ENCODE peak calls at places on chromosomes 3 and 15, in four cellular contexts. V is cardiac fibroblast, J is keratinocyte, P is transverse colon. F is an unnamed sample.

GRCh38 chr3:119276657-119277056 is 17.5 kb upstream of the ARHGAP31 start:
- DNase-seq in P (no peak), J (no peak), V (no peak), F (no peak)

GRCh38 chr15:89104172-89104564 is 15.9 kb downstream of the ABHD2 start:
- DNase-seq in P (no peak), V (no peak), J (no peak), F (no peak)

GRCh38 chr3:127350172-127351050 is 62.6 kb upstream of the PRR20G start:
- DNase-seq in J (no peak), P (no peak), V (no peak), F (no peak)

GRCh38 chr3:39237012-39237411 is 42.8 kb downstream of the CX3CR1 start:
- DNase-seq in P (no peak), J (no peak), V (no peak), F (no peak)

GRCh38 chr15:74318376-74319137 is 48.9 kb downstream of the CYP11A1 start:
- DNase-seq in J (no peak), P (no peak), V (peak; percentile 56), F (no peak)

GRCh38 chr3:37862219-37862711 is 585 bp downstream of the CTDSPL start:
- DNase-seq in J (no peak), V (peak; percentile 37), P (peak; percentile 55), F (no peak)

GRCh38 chr3:45923755-45924154 is 19.5 kb upstream of the CXCR6 start:
- DNase-seq in P (no peak), V (peak; percentile 41), J (no peak), F (no peak)

GRCh38 chr15:57429098-57429497 is 52.8 kb downstream of the CGNL1 start:
- DNase-seq in P (no peak), V (no peak), J (no peak), F (no peak)

GRCh38 chr3:149291178-149291577 is 42.3 kb downstream of the TM4SF18 start:
- DNase-seq in V (peak; percentile 41), J (no peak), P (no peak), F (peak; percentile 19)

GRCh38 chr3:190585771-190586630 is 72.1 kb downstream of the IL1RAP start:
- DNase-seq in V (peak; percentile 99), J (peak; percentile 83), P (no peak), F (no peak)

GRCh38 chr3:148280623-148281242 is 417.0 kb upstream of the AGTR1 start:
- DNase-seq in P (no peak), V (no peak), J (no peak), F (no peak)

GRCh38 chr3:146834917-146835316 is 229.8 kb upstream of the PLSCR5 start:
- DNase-seq in V (peak; percentile 18), P (no peak), J (no peak), F (no peak)

GRCh38 chr3:76561494-76562242 is 478.2 kb upstream of the ROBO2 start:
- DNase-seq in V (peak; percentile 10), J (no peak), P (no peak), F (peak; percentile 32)

GRCh38 chr3:122268257-122269024 is 56.6 kb upstream of the CSTA start:
- DNase-seq in V (no peak), J (no peak), P (no peak), F (no peak)

GRCh38 chr15:59306520-59307163 is 66.0 kb downstream of the MYO1E start:
- DNase-seq in V (peak; percentile 96), J (peak; percentile 41), P (no peak), F (no peak)

GRCh38 chr3:14461748-14462324 is 59.4 kb downstream of the SLC6A6 start:
- DNase-seq in V (peak; percentile 82), P (peak; percentile 72), J (no peak), F (no peak)

GRCh38 chr3:168395551-168395950 is 299.8 kb upstream of the GOLIM4 start:
- DNase-seq in P (no peak), J (no peak), V (no peak), F (no peak)

GRCh38 chr3:141949972-141950371 is 73.5 kb downstream of the ATP1B3 start:
- DNase-seq in P (no peak), J (no peak), V (no peak), F (no peak)

GRCh38 chr3:111763968-111764367 is 95.1 kb upstream of the PHLDB2 start:
- DNase-seq in J (no peak), P (no peak), V (peak; percentile 64), F (no peak)

GRCh38 chr3:75906555-75907112 is 121.3 kb upstream of the ZNF717 start:
- DNase-seq in P (no peak), V (peak; percentile 26), J (no peak), F (no peak)

GRCh38 chr3:156483426-156483825 is 71.5 kb downstream of the SSR3 start:
- DNase-seq in P (no peak), V (peak; percentile 86), J (peak; percentile 62), F (peak; percentile 14)
- H3K4me3 ChIP-seq in P (no peak overlapping the region), V (no peak overlapping the region), J (peak overlapping the region; percentile 35), F (no peak overlapping the region)

GRCh38 chr3:25456723-25457122 is 28.7 kb downstream of the RARB start:
- DNase-seq in P (no peak), V (no peak), J (no peak), F (no peak)

GRCh38 chr3:25454411-25454927 is 26.4 kb downstream of the RARB start:
- DNase-seq in V (peak; percentile 82), J (no peak), P (no peak), F (no peak)

GRCh38 chr3:25452185-25452584 is 24.1 kb downstream of the RARB start:
- DNase-seq in V (no peak), J (no peak), P (no peak), F (no peak)

GRCh38 chr3:25455316-25456232 is 27.5 kb downstream of the RARB start:
- DNase-seq in V (peak; percentile 77), P (no peak), J (no peak), F (no peak)

GRCh38 chr3:25453521-25454410 is 25.7 kb downstream of the RARB start:
- DNase-seq in V (peak; percentile 88), J (no peak), P (no peak), F (no peak)
- H3K4me3 ChIP-seq in V (peak overlapping the region; percentile 23), J (no peak overlapping the region), P (no peak overlapping the region), F (no peak overlapping the region)

GRCh38 chr15:45185903-45186770 is 1.6 kb downstream of the SHF start:
- DNase-seq in J (no peak), P (no peak), V (no peak), F (no peak)
- H3K4me3 ChIP-seq in J (no peak overlapping the region), P (peak overlapping the region; percentile 66), V (no peak overlapping the region), F (no peak overlapping the region)

GRCh38 chr15:40325188-40325587 is 1.7 kb downstream of the INAFM2 start:
- DNase-seq in V (no peak), J (no peak), P (no peak), F (no peak)
- H3K4me3 ChIP-seq in V (peak overlapping the region; percentile 75), J (peak overlapping the region; percentile 73), P (peak overlapping the region; percentile 73), F (no peak overlapping the region)

DNA sequence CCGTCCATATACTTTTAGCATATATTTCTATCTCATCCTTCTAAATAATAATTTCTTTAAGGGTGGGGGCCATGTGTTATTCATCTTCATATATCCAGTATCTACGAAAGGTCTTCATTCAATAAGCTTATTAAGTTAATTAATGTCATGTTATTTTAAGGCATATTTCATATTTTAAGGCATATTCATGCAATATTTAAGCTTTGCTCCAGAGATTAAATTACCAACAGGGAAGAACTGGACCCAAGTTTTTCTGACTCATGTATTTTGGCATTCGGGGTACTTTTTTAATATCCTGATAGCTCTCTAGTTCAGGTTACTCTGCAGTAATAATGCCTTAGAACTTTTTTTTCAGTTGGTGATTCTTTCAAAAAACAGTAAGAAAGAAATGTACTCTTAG is 27.4 kb downstream of the PHC3 start:
- DNase-seq in J (no peak), V (peak; percentile 53), P (no peak), F (no peak)
- H3K4me3 ChIP-seq in J (no peak overlapping the region), V (no peak overlapping the region), P (no peak overlapping the region), F (no peak overlapping the region)

GRCh38 chr15:40307421-40308165 is at the start of gene PLCB2:
- DNase-seq in V (no peak), J (no peak), P (peak; percentile 55), F (peak; percentile 57)

GRCh38 chr15:40308844-40309189 is 1.1 kb upstream of the PLCB2 start:
- DNase-seq in J (no peak), V (no peak), P (peak; percentile 34), F (no peak)

GRCh38 chr15:40305281-40305680 is 2.5 kb downstream of the PLCB2 start:
- DNase-seq in V (no peak), J (no peak), P (no peak), F (no peak)

GRCh38 chr15:40306371-40306770 is 1.4 kb downstream of the PLCB2 start:
- DNase-seq in J (no peak), V (no peak), P (no peak), F (no peak)

GRCh38 chr15:40306908-40307307 is 827 bp downstream of the PLCB2 start:
- DNase-seq in J (no peak), V (no peak), P (no peak), F (no peak)
- H3K4me3 ChIP-seq in J (no peak overlapping the region), V (no peak overlapping the region), P (no peak overlapping the region), F (peak overlapping the region; percentile 68)

DNA sequence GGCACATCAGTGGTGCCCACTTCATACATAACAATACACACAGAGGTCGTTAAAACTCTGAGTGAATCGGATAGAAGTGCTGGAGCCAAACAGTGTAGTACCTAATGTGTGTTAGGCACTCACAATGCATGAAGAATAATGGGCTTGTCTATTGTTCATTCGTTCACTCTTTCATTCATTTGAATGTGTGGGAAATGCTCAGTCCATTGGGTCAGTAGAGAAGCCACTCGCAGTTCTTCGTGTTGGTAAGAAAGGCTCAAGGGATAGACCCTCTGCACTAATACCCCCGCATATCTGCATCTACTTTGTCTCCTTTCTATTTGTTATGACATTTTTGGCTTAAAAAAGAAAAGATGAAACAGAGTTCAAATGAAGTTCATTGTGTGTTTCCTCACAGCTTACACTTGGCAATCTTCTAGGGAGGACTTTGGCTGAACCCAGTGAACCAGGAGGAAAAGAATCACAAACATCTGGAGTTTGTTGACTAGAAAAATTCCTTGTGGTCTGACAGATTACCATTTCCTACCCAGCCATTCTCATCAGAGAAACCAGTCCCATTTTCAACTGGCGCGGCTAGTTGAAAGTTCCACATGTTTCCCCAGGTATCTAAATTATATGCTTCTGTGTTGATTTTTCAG is 32.9 kb upstream of the MFSD1 start:
- DNase-seq in P (peak; percentile 11), V (peak; percentile 96), J (no peak), F (no peak)
- H3K4me3 ChIP-seq in P (no peak overlapping the region), V (no peak overlapping the region), J (no peak overlapping the region), F (no peak overlapping the region)